ENCODE peak calls at places on chromosomes 5 and 9, in seven cellular contexts. I is T follicular helper cell, U is NCI-H2029 treated with DMSO at 0.1 percent for 48 hours, E is NCI-H2171 treated with DMSO at 0.1 percent for 48 hours, Q is endothelial cell, C is Caki2, D is ELR. X is an unnamed sample.

GRCh38 chr5:12147513-12147912 is 243.3 kb upstream of the CTNND2 start:
- DNase-seq in E (no peak), U (no peak), I (no peak), C (no peak), Q (no peak), D (no peak), X (no peak)

GRCh38 chr9:16417101-16417500 is 453.4 kb downstream of the BNC2 start:
- DNase-seq in Q (no peak), D (peak), I (no peak), E (peak), U (no peak), C (no peak), X (no peak)

GRCh38 chr9:76905984-76906861 is at the start of gene PRUNE2:
- DNase-seq in Q (peak), I (no peak), D (peak), U (peak), C (peak), E (peak), X (peak)

GRCh38 chr5:146426853-146427618 is 20.1 kb upstream of the TCERG1 start:
- DNase-seq in U (peak), Q (no peak), D (peak), C (peak), E (peak), I (no peak), X (peak)

GRCh38 chr5:143938230-143938629 is 126.3 kb downstream of the HMHB1 start:
- DNase-seq in C (no peak), E (no peak), U (no peak), I (no peak), D (peak), Q (no peak), X (no peak)

GRCh38 chr5:179212870-179213269 is 132.4 kb downstream of the ADAMTS2 start:
- DNase-seq in E (no peak), C (no peak), U (no peak), D (peak), I (no peak), Q (no peak), X (no peak)

GRCh38 chr5:125093776-125094175 is 347.3 kb upstream of the ZNF608 start:
- DNase-seq in I (no peak), C (peak), E (no peak), Q (no peak), U (no peak), D (peak), X (peak)

GRCh38 chr9:113564804-113565237 is 101.3 kb downstream of the RGS3 start:
- DNase-seq in C (no peak), D (peak), U (peak), E (peak), Q (no peak), I (no peak), X (peak)

GRCh38 chr5:159097461-159098284 is 2.0 kb downstream of the EBF1 start:
- DNase-seq in C (no peak), Q (peak), U (no peak), D (peak), I (no peak), E (no peak), X (peak)

GRCh38 chr5:151406322-151406947 is 41.0 kb upstream of the SLC36A1 start:
- DNase-seq in D (peak), I (no peak), E (no peak), Q (no peak), U (no peak), C (no peak), X (peak)

GRCh38 chr5:138435943-138436342 is 2.9 kb upstream of the REEP2 start:
- DNase-seq in I (no peak), D (no peak), U (no peak), C (no peak), E (no peak), Q (no peak), X (no peak)

GRCh38 chr9:125462766-125463384 is 201.2 kb downstream of the GAPVD1 start:
- DNase-seq in U (no peak), I (no peak), E (no peak), C (peak), D (no peak), Q (no peak), X (no peak)

GRCh38 chr5:146753618-146754123 is 124.9 kb downstream of the PPP2R2B start:
- DNase-seq in C (no peak), D (no peak), I (no peak), U (peak), E (peak), Q (no peak), X (no peak)

GRCh38 chr5:173882632-173883031 is 5.5 kb upstream of the CPEB4 start:
- DNase-seq in U (no peak), Q (no peak), I (no peak), C (peak), E (no peak), D (peak), X (no peak)

GRCh38 chr5:52961238-52961637 is 27.9 kb upstream of the ITGA2 start:
- DNase-seq in C (no peak), Q (no peak), D (no peak), U (peak), I (no peak), E (peak), X (no peak)

GRCh38 chr9:100911273-100911672 is 117.3 kb upstream of the PLPPR1 start:
- DNase-seq in I (no peak), E (peak), C (no peak), Q (no peak), D (no peak), U (peak), X (no peak)